ENCODE peak calls at places on chromosomes 12 and 14, in ten cellular contexts. Z is endothelial cell, X is erythroblast, J is cardiac fibroblast, S is glutamatergic neuron, Q is HuH-7, B is astrocyte, M is A549, U is KG1, A is NCI-H2171. V is an unnamed sample.

GRCh38 chr12:12209043-12209442 is 57.8 kb downstream of the LRP6 start:
- DNase-seq in Z (no peak), X (peak; percentile 50), J (no peak), S (no peak), Q (no peak), B (peak; percentile 44), M (no peak), U (no peak), A (no peak), V (no peak)

GRCh38 chr14:54133896-54134295 is 177.3 kb upstream of the BMP4 start:
- DNase-seq in Z (no peak), X (no peak), J (peak; percentile 19), S (no peak), Q (peak; percentile 34), B (peak; percentile 30), M (peak; percentile 32), U (no peak), A (no peak), V (no peak)

GRCh38 chr12:112843272-112843671 is 51.7 kb downstream of the RPH3A start:
- DNase-seq in Z (no peak), X (no peak), J (no peak), S (peak; percentile 64), Q (no peak), B (no peak), M (peak; percentile 30), U (no peak), A (peak; percentile 86), V (no peak)

GRCh38 chr12:82659343-82660207 is 27.1 kb upstream of the TMTC2 start:
- DNase-seq in Z (no peak), X (no peak), J (no peak), S (no peak), Q (no peak), B (peak; percentile 0), M (no peak), U (no peak), A (no peak), V (no peak)

GRCh38 chr12:22529281-22530060 is 14.9 kb downstream of the C2CD5 start:
- DNase-seq in Z (no peak), X (peak; percentile 46), J (peak; percentile 29), S (no peak), Q (peak; percentile 15), B (peak; percentile 26), M (peak; percentile 62), U (no peak), A (no peak), V (no peak)

GRCh38 chr12:50200507-50201273 is 33.5 kb upstream of the CERS5 start:
- DNase-seq in Z (no peak), X (no peak), J (peak; percentile 69), S (no peak), Q (no peak), B (peak; percentile 90), M (no peak), U (no peak), A (no peak), V (peak; percentile 80)

GRCh38 chr12:46136239-46136638 is 132.6 kb downstream of the SLC38A1 start:
- DNase-seq in Z (no peak), X (no peak), J (no peak), S (no peak), Q (no peak), B (no peak), M (no peak), U (no peak), A (no peak), V (no peak)

GRCh38 chr14:91193069-91193468 is 51.4 kb downstream of the GPR68 start:
- DNase-seq in Z (no peak), X (no peak), J (no peak), S (no peak), Q (no peak), B (no peak), M (no peak), U (no peak), A (no peak), V (no peak)

GRCh38 chr12:104357431-104357952 is 54.0 kb downstream of the EID3 start:
- DNase-seq in Z (no peak), X (no peak), J (peak; percentile 85), S (no peak), Q (no peak), B (peak; percentile 36), M (peak; percentile 84), U (no peak), A (no peak), V (no peak)

V was measured in non-pigmented ciliary epithelial cell.